ENCODE peak calls at places on chromosomes 5 and 9, in five cellular contexts. O, J, C, W and A are unnamed samples. For H3K4me1, the result is how much of the 10 kb centered on the place peaks cover.

GRCh38 chr5:134432677-134433359 is 21.1 kb upstream of the CDKN2AIPNL start:
- DNase-seq in O (no peak), J (no peak), C (no peak), W (no peak), A (no peak)

GRCh38 chr9:109016132-109016531 is 2.8 kb upstream of the CTNNAL1 start:
- DNase-seq in O (no peak), J (no peak), C (no peak), W (no peak), A (peak)

GRCh38 chr5:177356756-177357458 is 817 bp upstream of the RGS14 start:
- DNase-seq in O (no peak), J (no peak), C (no peak), W (no peak), A (no peak)

GRCh38 chr5:170342153-170342552 is 44.6 kb upstream of the LCP2 start:
- DNase-seq in O (no peak), J (no peak), C (peak), W (no peak), A (no peak)

GRCh38 chr9:10387282-10387681 is 225.5 kb downstream of the PTPRD start:
- DNase-seq in O (no peak), J (no peak), C (no peak), W (no peak), A (no peak)

GRCh38 chr5:97142521-97143254 is at the start of gene LIX1:
- DNase-seq in O (peak), J (peak), C (no peak), W (no peak), A (peak)

GRCh38 chr5:95084757-95085156 is 200.1 kb downstream of the MCTP1 start:
- DNase-seq in O (peak), J (no peak), C (no peak), W (no peak), A (no peak)

GRCh38 chr5:1915316-1915715 is 32.6 kb upstream of the IRX4 start:
- DNase-seq in O (no peak), J (no peak), C (no peak), W (no peak), A (no peak)

GRCh38 chr5:62592558-62592957 is 13.9 kb downstream of the LRRC70 start:
- DNase-seq in O (no peak), J (no peak), C (peak), W (no peak), A (no peak)

GRCh38 chr5:39424751-39425524 is at the start of gene DAB2:
- DNase-seq in O (peak), J (peak), C (peak), W (peak), A (peak)

GRCh38 chr9:77588319-77588937 is 59.7 kb downstream of the GNA14 start:
- DNase-seq in O (peak), J (peak), C (no peak), W (peak), A (peak)

GRCh38 chr5:126836778-126837177 is 59.8 kb downstream of the LMNB1 start:
- DNase-seq in O (no peak), J (no peak), C (no peak), W (no peak), A (no peak)

GRCh38 chr5:135398160-135398854 is 724 bp downstream of the MACROH2A1 start:
- DNase-seq in O (peak), J (peak), C (peak), W (no peak), A (peak)

GRCh38 chr9:104286792-104287191 is 192.7 kb downstream of the SMC2 start:
- DNase-seq in O (peak), J (no peak), C (no peak), W (peak), A (no peak)

GRCh38 chr5:57215629-57216195 is 41.9 kb downstream of the GPBP1 start:
- DNase-seq in O (no peak), J (no peak), C (no peak), W (no peak), A (no peak)

GRCh38 chr5:57219386-57219785 is 45.5 kb downstream of the GPBP1 start:
- DNase-seq in O (no peak), J (no peak), C (no peak), W (no peak), A (no peak)

GRCh38 chr5:57216714-57217113 is 42.9 kb downstream of the GPBP1 start:
- DNase-seq in O (peak), J (no peak), C (no peak), W (peak), A (peak)

GRCh38 chr5:57225553-57225952 is 51.7 kb downstream of the GPBP1 start:
- DNase-seq in O (no peak), J (no peak), C (no peak), W (no peak), A (no peak)

GRCh38 chr5:57221049-57221568 is 47.2 kb downstream of the GPBP1 start:
- DNase-seq in O (peak), J (peak), C (no peak), W (peak), A (peak)
- H3K4me1 ChIP-seq in O (under half), J (under half), C (under half), W (under half), A (under half)

DNA sequence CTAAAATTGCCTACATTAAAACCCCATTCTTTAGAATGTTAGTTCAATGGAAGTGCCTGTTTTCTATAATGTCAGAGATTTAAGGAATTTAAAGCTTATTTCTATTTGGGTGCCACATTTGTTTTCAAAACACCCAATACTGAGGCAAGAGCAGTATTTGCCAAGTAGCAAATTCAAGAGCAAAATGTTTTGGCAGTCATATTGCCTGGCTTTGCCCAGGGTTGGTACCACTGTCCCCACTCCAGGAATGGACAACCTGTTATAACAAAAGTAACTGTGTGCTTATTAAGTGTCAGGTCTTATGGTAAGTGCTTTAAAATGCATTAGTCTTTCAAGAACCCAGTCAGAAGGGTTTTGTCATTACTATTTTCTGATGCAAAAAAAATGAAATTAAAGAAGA is 19.3 kb downstream of the ITGA1 start:
- DNase-seq in O (no peak), J (no peak), C (no peak), W (no peak), A (no peak)
- H3K4me1 ChIP-seq in O (under half), J (under half), C (half or more), W (under half), A (half or more)

GRCh38 chr5:116441223-116441622 is 133.4 kb downstream of the SEMA6A start:
- DNase-seq in O (peak), J (no peak), C (no peak), W (no peak), A (no peak)
- H3K4me1 ChIP-seq in O (under half), J (under half), C (under half), W (under half), A (under half)

GRCh38 chr5:172854958-172855357 is 20.9 kb downstream of the ERGIC1 start:
- DNase-seq in O (no peak), J (no peak), C (no peak), W (no peak), A (no peak)
- H3K4me1 ChIP-seq in O (under half), J (under half), C (half or more), W (under half), A (half or more)

GRCh38 chr5:80255752-80256479 is at the start of gene SERINC5:
- DNase-seq in O (peak), J (peak), C (peak), W (no peak), A (peak)
- H3K4me1 ChIP-seq in O (under half), J (under half), C (under half), W (under half), A (under half)

GRCh38 chr5:81719743-81720142 is 31.2 kb downstream of the SSBP2 start:
- DNase-seq in O (no peak), J (no peak), C (no peak), W (no peak), A (no peak)

GRCh38 chr5:81717815-81718214 is 33.1 kb downstream of the SSBP2 start:
- DNase-seq in O (peak), J (no peak), C (no peak), W (no peak), A (no peak)

GRCh38 chr5:81718300-81718699 is 32.6 kb downstream of the SSBP2 start:
- DNase-seq in O (no peak), J (no peak), C (no peak), W (no peak), A (no peak)

GRCh38 chr5:81721049-81721448 is 29.8 kb downstream of the SSBP2 start:
- DNase-seq in O (no peak), J (no peak), C (no peak), W (no peak), A (no peak)

GRCh38 chr5:81717221-81717620 is 33.7 kb downstream of the SSBP2 start:
- DNase-seq in O (no peak), J (no peak), C (no peak), W (no peak), A (peak)
- H3K4me1 ChIP-seq in O (under half), J (under half), C (under half), W (under half), A (under half)

DNA sequence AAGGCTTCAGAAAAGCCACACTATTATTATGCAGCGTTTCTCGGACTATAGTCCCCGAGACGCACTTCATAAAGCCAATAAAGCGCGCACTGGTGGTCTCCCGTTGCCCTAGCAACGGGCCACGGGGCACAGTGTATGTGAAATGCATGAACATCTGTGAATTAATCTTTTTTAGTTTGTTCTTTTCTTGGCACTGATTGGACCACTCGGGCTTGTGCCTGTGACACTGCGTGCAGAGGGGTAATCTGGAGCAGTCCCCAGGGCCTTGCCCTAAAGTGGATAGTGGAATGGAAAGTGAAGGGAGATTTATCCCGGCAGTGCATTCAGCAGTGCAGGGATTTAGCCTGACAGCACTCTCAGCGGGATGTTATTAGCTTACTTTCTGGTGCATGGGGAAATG is 92.1 kb downstream of the TLE4 start:
- DNase-seq in O (no peak), J (peak), C (no peak), W (no peak), A (no peak)
- H3K4me1 ChIP-seq in O (under half), J (under half), C (under half), W (under half), A (under half)

GRCh38 chr5:78758169-78758839 is 109.7 kb upstream of the LHFPL2 start:
- DNase-seq in O (no peak), J (no peak), C (no peak), W (no peak), A (peak)

GRCh38 chr5:78761831-78762230 is 113.3 kb upstream of the LHFPL2 start:
- DNase-seq in O (no peak), J (no peak), C (no peak), W (no peak), A (no peak)

GRCh38 chr5:78757269-78758053 is 108.9 kb upstream of the LHFPL2 start:
- DNase-seq in O (peak), J (no peak), C (no peak), W (no peak), A (peak)

GRCh38 chr5:78763659-78764189 is 115.2 kb upstream of the LHFPL2 start:
- DNase-seq in O (no peak), J (no peak), C (no peak), W (no peak), A (no peak)

GRCh38 chr5:78760411-78761169 is 112.0 kb upstream of the LHFPL2 start:
- DNase-seq in O (no peak), J (no peak), C (no peak), W (no peak), A (no peak)
- H3K4me1 ChIP-seq in O (under half), J (under half), C (under half), W (under half), A (under half)

DNA sequence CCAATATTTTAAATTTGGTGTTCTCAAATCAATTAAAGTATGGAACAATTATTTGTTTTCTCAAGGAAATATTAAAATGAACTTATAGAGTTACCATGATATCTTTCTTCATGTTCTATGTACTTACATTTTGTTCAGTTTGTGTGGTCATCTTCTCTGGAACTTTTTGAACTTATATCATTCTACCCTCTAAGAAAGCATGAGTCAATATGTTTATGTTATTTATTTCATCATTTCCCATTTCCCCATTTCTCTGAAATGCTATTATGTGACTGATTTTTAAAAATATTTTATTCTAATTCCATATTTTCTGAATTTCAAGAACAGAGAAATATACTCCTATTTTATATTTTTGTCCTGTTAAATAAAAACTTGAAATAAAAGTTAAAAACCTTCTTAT is 123.5 kb upstream of the ACOT12 start:
- DNase-seq in O (no peak), J (no peak), C (no peak), W (no peak), A (peak)
- H3K4me1 ChIP-seq in O (under half), J (under half), C (under half), W (under half), A (under half)